ENCODE peak calls at places on chromosomes 3 and 15, in eight cellular contexts. C, L, R, Z, E, U, O and P are unnamed samples.

GRCh38 chr3:194688946-194689345 is 3.3 kb downstream of the FAM43A start:
- DNase-seq in C (no peak), L (no peak), R (no peak), Z (no peak), E (no peak), U (no peak), O (no peak), P (no peak)

GRCh38 chr15:47974724-47975123 is 146.1 kb upstream of the SLC24A5 start:
- DNase-seq in C (no peak), L (no peak), R (no peak), Z (no peak), E (no peak), U (no peak), O (no peak), P (no peak)

GRCh38 chr3:128382221-128382807 is 84.4 kb downstream of the DNAJB8 start:
- DNase-seq in C (no peak), L (no peak), R (no peak), Z (peak; percentile 81), E (no peak), U (peak; percentile 17), O (no peak), P (no peak)

GRCh38 chr3:106880206-106880605 is 497.0 kb upstream of the CCDC54 start:
- DNase-seq in C (no peak), L (no peak), R (no peak), Z (no peak), E (peak; percentile 1), U (no peak), O (no peak), P (no peak)

GRCh38 chr15:44084171-44084570 is 110.9 kb downstream of the FRMD5 start:
- DNase-seq in C (no peak), L (no peak), R (no peak), Z (no peak), E (no peak), U (no peak), O (no peak), P (no peak)

GRCh38 chr15:72146934-72147333 is 28.7 kb downstream of the SENP8 start:
- DNase-seq in C (no peak), L (no peak), R (no peak), Z (no peak), E (no peak), U (no peak), O (no peak), P (no peak)

GRCh38 chr15:55357774-55358173 is 38.8 kb downstream of the PIGB start:
- DNase-seq in C (no peak), L (no peak), R (peak; percentile 84), Z (no peak), E (no peak), U (peak; percentile 79), O (peak; percentile 65), P (no peak)

GRCh38 chr15:75153565-75154248 is 48.0 kb upstream of the C15orf39 start:
- DNase-seq in C (no peak), L (no peak), R (no peak), Z (no peak), E (no peak), U (no peak), O (no peak), P (no peak)

GRCh38 chr15:53445531-53445930 is 313.9 kb downstream of the WDR72 start:
- DNase-seq in C (no peak), L (no peak), R (no peak), Z (no peak), E (no peak), U (no peak), O (no peak), P (no peak)

GRCh38 chr15:34359416-34359815 is 7.6 kb downstream of the LPCAT4 start:
- DNase-seq in C (no peak), L (no peak), R (peak; percentile 27), Z (peak; percentile 62), E (no peak), U (no peak), O (no peak), P (no peak)

GRCh38 chr3:172946061-172946460 is 195.0 kb downstream of the SPATA16 start:
- DNase-seq in C (no peak), L (no peak), R (no peak), Z (no peak), E (no peak), U (no peak), O (no peak), P (no peak)

GRCh38 chr3:104635872-104636580 is 730.7 kb upstream of the ALCAM start:
- DNase-seq in C (no peak), L (no peak), R (peak; percentile 1), Z (no peak), E (no peak), U (no peak), O (no peak), P (no peak)

GRCh38 chr3:65877160-65877559 is 161.6 kb downstream of the MAGI1 start:
- DNase-seq in C (no peak), L (no peak), R (peak; percentile 61), Z (no peak), E (no peak), U (no peak), O (no peak), P (no peak)

GRCh38 chr15:77285057-77285456 is 134.8 kb downstream of the PEAK1 start:
- DNase-seq in C (no peak), L (no peak), R (no peak), Z (no peak), E (no peak), U (no peak), O (no peak), P (no peak)

GRCh38 chr3:130894130-130894872 is 417 bp downstream of the ATP2C1 start:
- DNase-seq in C (peak; percentile 62), L (no peak), R (peak; percentile 57), Z (peak; percentile 46), E (peak; percentile 38), U (no peak), O (peak; percentile 17), P (no peak)

GRCh38 chr15:26891448-26891881 is 24.6 kb downstream of the GABRA5 start:
- DNase-seq in C (peak; percentile 79), L (peak; percentile 5), R (peak; percentile 77), Z (no peak), E (peak; percentile 86), U (peak; percentile 29), O (peak; percentile 73), P (peak; percentile 24)

GRCh38 chr15:63979227-63979793 is 67.0 kb downstream of the DAPK2 start:
- DNase-seq in C (no peak), L (no peak), R (peak; percentile 8), Z (no peak), E (no peak), U (no peak), O (no peak), P (peak; percentile 94)